ENCODE peak calls at places on chromosomes 4 and X, in six cellular contexts. One of them, this sample, is unnamed.

GRCh38 chrX:2967998-2968909 is 38.1 kb upstream of the ARSH start:
- DNase-seq in tibial artery: no peak
- DNase-seq in midbrain: peak
- DNase-seq in T-cell: no peak
- DNase-seq in AG10803: peak
- DNase-seq in T-helper 2 cell: no peak
- DNase-seq in this sample: peak

GRCh38 chrX:12971282-12972003 is 3.5 kb upstream of the TMSB4X start:
- DNase-seq in T-helper 2 cell: no peak
- DNase-seq in T-cell: no peak
- DNase-seq in midbrain: no peak
- DNase-seq in tibial artery: peak
- DNase-seq in AG10803: no peak
- DNase-seq in this sample: peak

GRCh38 chr4:60743654-60744053 is 456.5 kb upstream of the ADGRL3 start:
- DNase-seq in T-helper 2 cell: no peak
- DNase-seq in midbrain: no peak
- DNase-seq in tibial artery: no peak
- DNase-seq in AG10803: no peak
- DNase-seq in T-cell: no peak
- DNase-seq in this sample: no peak

GRCh38 chrX:150683112-150683511 is 10.1 kb upstream of the MTMR1 start:
- DNase-seq in AG10803: no peak
- DNase-seq in T-cell: no peak
- DNase-seq in midbrain: no peak
- DNase-seq in tibial artery: no peak
- DNase-seq in T-helper 2 cell: no peak
- DNase-seq in this sample: no peak

GRCh38 chr4:25970241-25970675 is 56.2 kb downstream of the SMIM20 start:
- DNase-seq in AG10803: peak
- DNase-seq in tibial artery: no peak
- DNase-seq in midbrain: no peak
- DNase-seq in T-helper 2 cell: no peak
- DNase-seq in T-cell: no peak
- DNase-seq in this sample: no peak

GRCh38 chr4:162234595-162234994 is 70.8 kb upstream of the FSTL5 start:
- DNase-seq in T-helper 2 cell: no peak
- DNase-seq in AG10803: no peak
- DNase-seq in T-cell: no peak
- DNase-seq in tibial artery: no peak
- DNase-seq in midbrain: no peak
- DNase-seq in this sample: no peak

GRCh38 chrX:17591741-17592110 is 145.6 kb upstream of the SCML1 start:
- DNase-seq in AG10803: peak
- DNase-seq in midbrain: no peak
- DNase-seq in T-cell: no peak
- DNase-seq in tibial artery: peak
- DNase-seq in T-helper 2 cell: no peak
- DNase-seq in this sample: no peak

GRCh38 chrX:46757052-46757451 is 1.9 kb downstream of the SLC9A7 start:
- DNase-seq in tibial artery: no peak
- DNase-seq in AG10803: no peak
- DNase-seq in T-cell: no peak
- DNase-seq in T-helper 2 cell: no peak
- DNase-seq in midbrain: no peak
- DNase-seq in this sample: peak

GRCh38 chr4:150533673-150534072 is 48.3 kb upstream of the MAB21L2 start:
- DNase-seq in midbrain: no peak
- DNase-seq in tibial artery: no peak
- DNase-seq in T-helper 2 cell: no peak
- DNase-seq in AG10803: no peak
- DNase-seq in T-cell: no peak
- DNase-seq in this sample: no peak

GRCh38 chrX:2756534-2756933 is 4.7 kb downstream of the XG start:
- DNase-seq in T-cell: no peak
- DNase-seq in tibial artery: no peak
- DNase-seq in T-helper 2 cell: no peak
- DNase-seq in AG10803: no peak
- DNase-seq in midbrain: no peak
- DNase-seq in this sample: no peak

GRCh38 chr4:36128689-36129088 is 115.6 kb downstream of the ARAP2 start:
- DNase-seq in AG10803: no peak
- DNase-seq in midbrain: no peak
- DNase-seq in T-helper 2 cell: no peak
- DNase-seq in T-cell: no peak
- DNase-seq in tibial artery: no peak
- DNase-seq in this sample: no peak

GRCh38 chrX:45851434-45851991 is 650.8 kb upstream of the DIPK2B start:
- DNase-seq in AG10803: peak
- DNase-seq in T-cell: no peak
- DNase-seq in tibial artery: no peak
- DNase-seq in midbrain: no peak
- DNase-seq in T-helper 2 cell: peak
- DNase-seq in this sample: no peak

GRCh38 chr4:150315691-150316090 is 237.4 kb downstream of the DCLK2 start:
- DNase-seq in T-cell: no peak
- DNase-seq in midbrain: no peak
- DNase-seq in tibial artery: no peak
- DNase-seq in AG10803: peak
- DNase-seq in T-helper 2 cell: no peak
- DNase-seq in this sample: peak

GRCh38 chr4:144894525-144894924 is 203.5 kb downstream of the ANAPC10 start:
- DNase-seq in tibial artery: peak
- DNase-seq in T-helper 2 cell: no peak
- DNase-seq in midbrain: no peak
- DNase-seq in AG10803: peak
- DNase-seq in T-cell: no peak
- DNase-seq in this sample: no peak

GRCh38 chr4:176153124-176153523 is 42.3 kb downstream of the SPATA4 start:
- DNase-seq in midbrain: no peak
- DNase-seq in T-helper 2 cell: no peak
- DNase-seq in tibial artery: no peak
- DNase-seq in T-cell: no peak
- DNase-seq in AG10803: no peak
- DNase-seq in this sample: no peak

GRCh38 chr4:169136796-169137554 is 126.9 kb upstream of the CBR4 start:
- DNase-seq in midbrain: no peak
- DNase-seq in T-cell: no peak
- DNase-seq in AG10803: no peak
- DNase-seq in T-helper 2 cell: no peak
- DNase-seq in tibial artery: no peak
- DNase-seq in this sample: no peak

GRCh38 chrX:124018031-124018430 is 56.5 kb downstream of the STAG2 start:
- DNase-seq in AG10803: no peak
- DNase-seq in T-cell: no peak
- DNase-seq in midbrain: no peak
- DNase-seq in T-helper 2 cell: no peak
- DNase-seq in tibial artery: no peak
- DNase-seq in this sample: no peak

GRCh38 chrX:121581885-121582284 is 534.5 kb downstream of the GLUD2 start:
- DNase-seq in T-helper 2 cell: no peak
- DNase-seq in AG10803: no peak
- DNase-seq in T-cell: no peak
- DNase-seq in midbrain: no peak
- DNase-seq in tibial artery: no peak
- DNase-seq in this sample: no peak

GRCh38 chr4:175470141-175470540 is 341.9 kb downstream of the GPM6A start:
- DNase-seq in tibial artery: no peak
- DNase-seq in AG10803: peak
- DNase-seq in T-cell: no peak
- DNase-seq in midbrain: no peak
- DNase-seq in T-helper 2 cell: no peak
- DNase-seq in this sample: no peak

GRCh38 chr4:138952405-138952804 is 63.2 kb upstream of the NOCT start:
- DNase-seq in T-cell: no peak
- DNase-seq in tibial artery: no peak
- DNase-seq in T-helper 2 cell: no peak
- DNase-seq in midbrain: no peak
- DNase-seq in AG10803: peak
- DNase-seq in this sample: no peak

GRCh38 chr4:35182451-35182850 is 1061.9 kb downstream of the ARAP2 start:
- DNase-seq in AG10803: no peak
- DNase-seq in tibial artery: no peak
- DNase-seq in T-cell: no peak
- DNase-seq in T-helper 2 cell: no peak
- DNase-seq in midbrain: no peak
- DNase-seq in this sample: no peak

GRCh38 chr4:82786004-82786400 is 12.6 kb downstream of the SCD5 start:
- DNase-seq in tibial artery: no peak
- DNase-seq in midbrain: no peak
- DNase-seq in AG10803: no peak
- DNase-seq in T-cell: no peak
- DNase-seq in T-helper 2 cell: no peak
- DNase-seq in this sample: no peak

GRCh38 chr4:114782842-114783595 is 184.4 kb downstream of the UGT8 start:
- DNase-seq in T-cell: no peak
- DNase-seq in AG10803: no peak
- DNase-seq in tibial artery: no peak
- DNase-seq in T-helper 2 cell: no peak
- DNase-seq in midbrain: no peak
- DNase-seq in this sample: no peak

GRCh38 chr4:115770046-115770543 is 656.7 kb upstream of the NDST4 start:
- DNase-seq in midbrain: no peak
- DNase-seq in tibial artery: no peak
- DNase-seq in T-helper 2 cell: no peak
- DNase-seq in T-cell: no peak
- DNase-seq in AG10803: no peak
- DNase-seq in this sample: peak

GRCh38 chrX:115958687-115959359 is 211.7 kb upstream of the AGTR2 start:
- DNase-seq in tibial artery: no peak
- DNase-seq in T-helper 2 cell: no peak
- DNase-seq in T-cell: no peak
- DNase-seq in AG10803: no peak
- DNase-seq in midbrain: peak
- DNase-seq in this sample: peak

GRCh38 chr4:52098618-52099017 is 47.5 kb downstream of the SPATA18 start:
- DNase-seq in tibial artery: no peak
- DNase-seq in AG10803: no peak
- DNase-seq in T-cell: no peak
- DNase-seq in T-helper 2 cell: no peak
- DNase-seq in midbrain: no peak
- DNase-seq in this sample: no peak

This sample was measured in G401.